ENCODE peak calls at places on chromosome 3, in nine cellular contexts. A is CD8-positive, alpha-beta memory T cell; O is naive thymus-derived CD4-positive, alpha-beta T cell; N is GM23338; C is fibroblast of lung; Y is adrenal gland; B is heart right ventricle; X is thyroid gland; J is neural progenitor cell. I is an unnamed sample.
A peak's percentile ranks its signal among the peaks of the same experiment; 100 is the strongest.

GRCh38 chr3:64908292-64908691 is 220.5 kb upstream of the ADAMTS9 start:
- DNase-seq in X (no peak), N (no peak), C (no peak), B (peak; percentile 73), A (no peak), J (no peak), O (no peak), Y (no peak), I (peak; percentile 53)

GRCh38 chr3:4520013-4520881 is 27.1 kb downstream of the ITPR1 start:
- DNase-seq in O (no peak), X (no peak), N (no peak), Y (no peak), A (no peak), J (no peak), B (no peak), C (no peak), I (no peak)

GRCh38 chr3:107561980-107562379 is 39.2 kb downstream of the BBX start:
- DNase-seq in J (no peak), N (no peak), C (peak; percentile 79), B (no peak), A (no peak), O (no peak), Y (no peak), X (no peak), I (no peak)

GRCh38 chr3:63343674-63344073 is 65.6 kb downstream of the SYNPR start:
- DNase-seq in B (peak; percentile 73), J (peak; percentile 54), O (no peak), C (peak; percentile 98), X (peak; percentile 58), N (peak; percentile 82), Y (peak; percentile 94), A (no peak), I (peak; percentile 78)

GRCh38 chr3:5798809-5799208 is 611.3 kb downstream of the EDEM1 start:
- DNase-seq in C (no peak), X (no peak), Y (no peak), J (no peak), A (no peak), B (no peak), O (no peak), N (no peak), I (no peak)

GRCh38 chr3:38227989-38228388 is 37.6 kb upstream of the SLC22A13 start:
- DNase-seq in X (no peak), A (no peak), C (peak; percentile 72), N (no peak), O (no peak), J (no peak), Y (no peak), B (no peak), I (peak; percentile 61)

GRCh38 chr3:159929181-159929893 is 59.3 kb upstream of the IL12A start:
- DNase-seq in B (peak; percentile 29), O (no peak), Y (no peak), A (no peak), X (no peak), N (peak; percentile 7), J (no peak), C (peak; percentile 85), I (peak; percentile 54)

GRCh38 chr3:127358641-127359040 is 70.8 kb upstream of the PRR20G start:
- DNase-seq in Y (no peak), N (no peak), B (no peak), J (no peak), A (no peak), C (no peak), O (no peak), X (no peak), I (no peak)

GRCh38 chr3:131801566-131801965 is 233.2 kb downstream of the CPNE4 start:
- DNase-seq in B (no peak), O (no peak), J (no peak), Y (no peak), N (no peak), X (no peak), A (no peak), C (no peak), I (no peak)

GRCh38 chr3:131806736-131807135 is 228.1 kb downstream of the CPNE4 start:
- DNase-seq in C (no peak), Y (no peak), J (no peak), B (no peak), N (no peak), X (no peak), O (no peak), A (no peak), I (no peak)

GRCh38 chr3:131804565-131805133 is 230.2 kb downstream of the CPNE4 start:
- DNase-seq in N (no peak), J (no peak), A (no peak), C (no peak), O (no peak), B (peak; percentile 77), X (no peak), Y (peak; percentile 74), I (no peak)

GRCh38 chr3:131803113-131803512 is 231.7 kb downstream of the CPNE4 start:
- DNase-seq in A (no peak), X (no peak), O (no peak), J (no peak), N (no peak), Y (no peak), C (no peak), B (no peak), I (no peak)

DNA sequence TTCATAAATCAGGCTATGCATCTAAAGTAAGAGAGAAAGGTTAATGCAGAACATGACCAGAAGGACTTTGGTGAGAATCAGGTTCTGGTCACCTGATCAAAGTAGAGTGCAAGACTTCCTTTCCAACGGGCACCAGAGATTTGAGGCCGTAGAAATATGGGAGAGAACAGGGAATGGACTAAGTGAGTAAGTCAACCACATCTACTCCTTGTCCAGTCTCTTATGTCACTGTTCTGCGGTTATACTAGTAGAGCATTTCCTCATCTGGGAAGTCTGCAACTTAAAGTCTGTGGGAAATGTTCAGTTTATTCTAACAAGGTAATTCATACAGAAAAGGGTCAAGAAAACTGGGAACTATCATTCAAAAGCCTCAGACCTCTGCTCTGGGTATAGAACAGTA is 232.8 kb downstream of the CPNE4 start:
- DNase-seq in N (no peak), A (no peak), O (no peak), X (no peak), B (no peak), Y (no peak), C (no peak), J (no peak), I (no peak)
- H3K4me1 ChIP-seq in N (peaks cover 13% of the 10 kb centered on the region), A (no peaks in the 10 kb centered on the region), O (no peaks in the 10 kb centered on the region), X (no peaks in the 10 kb centered on the region), B (no peaks in the 10 kb centered on the region), Y (no peaks in the 10 kb centered on the region), C (no peaks in the 10 kb centered on the region), J (peaks cover 2% of the 10 kb centered on the region), I (no peaks in the 10 kb centered on the region)

GRCh38 chr3:172319653-172320052 is 128.6 kb downstream of the GHSR start:
- DNase-seq in N (no peak), X (no peak), A (no peak), C (peak; percentile 40), O (no peak), B (no peak), Y (peak; percentile 60), J (no peak), I (no peak)

GRCh38 chr3:172315401-172316091 is 132.7 kb downstream of the GHSR start:
- DNase-seq in B (peak; percentile 60), J (no peak), C (peak; percentile 88), Y (peak; percentile 90), N (no peak), X (no peak), A (no peak), O (no peak), I (peak; percentile 21)

GRCh38 chr3:172316758-172317157 is 131.5 kb downstream of the GHSR start:
- DNase-seq in N (no peak), C (no peak), J (no peak), X (no peak), A (no peak), Y (no peak), B (no peak), O (no peak), I (no peak)

GRCh38 chr3:172317984-172318383 is 130.3 kb downstream of the GHSR start:
- DNase-seq in J (no peak), A (no peak), X (no peak), Y (peak; percentile 66), O (no peak), B (peak; percentile 78), C (peak; percentile 96), N (no peak), I (peak; percentile 87)

GRCh38 chr3:172317481-172317880 is 130.8 kb downstream of the GHSR start:
- DNase-seq in C (no peak), B (no peak), N (no peak), X (no peak), A (no peak), O (no peak), Y (no peak), J (no peak), I (no peak)
- H3K4me1 ChIP-seq in C (peaks cover 45% of the 10 kb centered on the region), B (peaks cover 15% of the 10 kb centered on the region), N (peaks cover 5% of the 10 kb centered on the region), X (peaks cover 13% of the 10 kb centered on the region), A (no peaks in the 10 kb centered on the region), O (no peaks in the 10 kb centered on the region), Y (peaks cover 82% of the 10 kb centered on the region), J (peaks cover 3% of the 10 kb centered on the region), I (peaks cover 21% of the 10 kb centered on the region)

DNA sequence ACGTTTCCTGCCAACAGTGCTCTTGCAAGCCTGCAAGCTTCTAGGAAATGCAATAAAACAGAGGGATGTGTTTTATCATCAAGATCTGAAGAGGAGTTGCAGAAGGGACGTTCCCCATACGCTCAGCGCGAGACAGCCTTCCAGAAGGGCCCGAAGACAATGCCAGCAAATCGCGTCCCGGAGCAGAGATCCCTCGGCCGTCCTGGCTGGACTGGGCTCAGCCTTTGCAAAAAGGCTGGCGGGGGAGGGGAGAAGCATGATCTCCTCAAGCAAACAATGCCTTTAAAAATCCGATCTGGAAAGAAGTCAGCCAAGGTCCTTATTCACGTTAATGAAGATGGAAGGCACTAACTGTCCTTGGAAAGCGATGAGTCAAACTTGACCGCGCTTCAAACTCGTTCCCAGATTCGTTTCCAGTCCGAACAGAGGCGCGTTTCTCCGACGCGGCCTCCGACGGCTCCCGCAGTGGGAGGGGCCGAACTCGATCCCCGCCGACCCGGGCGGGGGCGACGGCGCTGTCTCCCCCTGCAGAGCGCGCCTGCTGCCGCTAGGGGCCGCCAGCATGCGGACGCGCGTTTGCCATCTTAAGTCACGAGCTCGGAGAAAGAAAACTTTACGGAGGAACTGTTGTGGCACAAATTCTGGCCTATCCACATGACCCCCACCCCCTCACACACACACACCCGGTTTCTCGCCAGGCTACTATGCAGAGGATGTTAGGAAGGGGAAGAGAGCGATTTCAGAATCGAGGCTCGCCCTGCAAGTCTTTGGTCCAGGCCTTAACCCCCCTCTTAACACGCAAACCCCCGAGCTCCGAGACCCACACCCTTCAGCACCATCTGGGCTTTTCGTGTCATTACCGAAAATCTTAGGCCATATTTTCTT is 5.5 kb downstream of the BCL6 start:
- DNase-seq in A (peak; percentile 77), J (peak; percentile 89), X (peak; percentile 79), B (peak; percentile 82), O (peak; percentile 75), Y (peak; percentile 94), C (peak; percentile 95), N (peak; percentile 83), I (peak; percentile 72)
- H3K4me1 ChIP-seq in A (peaks cover 30% of the 10 kb centered on the region), J (peaks cover 9% of the 10 kb centered on the region), X (peaks cover 32% of the 10 kb centered on the region), B (peaks cover 15% of the 10 kb centered on the region), O (peaks cover 23% of the 10 kb centered on the region), Y (peaks cover 41% of the 10 kb centered on the region), C (peaks cover 27% of the 10 kb centered on the region), N (peaks cover 28% of the 10 kb centered on the region), I (peaks cover 13% of the 10 kb centered on the region)

GRCh38 chr3:49413338-49413734 is 1.1 kb downstream of the TCTA start:
- DNase-seq in N (no peak), J (no peak), A (no peak), O (no peak), X (no peak), B (no peak), Y (no peak), C (no peak), I (no peak)

GRCh38 chr3:49414753-49415152 is 2.5 kb downstream of the TCTA start:
- DNase-seq in J (no peak), O (no peak), X (no peak), Y (no peak), N (no peak), C (no peak), A (no peak), B (no peak), I (no peak)

GRCh38 chr3:49415931-49416601 is 3.8 kb downstream of the TCTA start:
- DNase-seq in Y (no peak), O (peak; percentile 59), A (peak; percentile 58), N (no peak), X (no peak), B (no peak), J (no peak), C (no peak), I (no peak)

GRCh38 chr3:49417516-49418120 is 4.7 kb downstream of the AMT start:
- DNase-seq in O (no peak), C (no peak), Y (no peak), B (no peak), N (peak; percentile 27), A (no peak), J (no peak), X (no peak), I (no peak)

GRCh38 chr3:49416867-49417266 is 4.6 kb downstream of the TCTA start:
- DNase-seq in X (no peak), C (no peak), B (no peak), Y (no peak), O (no peak), A (no peak), J (no peak), N (no peak), I (no peak)
- H3K4me1 ChIP-seq in X (peaks cover 24% of the 10 kb centered on the region), C (peaks cover 16% of the 10 kb centered on the region), B (peaks cover 11% of the 10 kb centered on the region), Y (peaks cover 25% of the 10 kb centered on the region), O (peaks cover 54% of the 10 kb centered on the region), A (peaks cover 51% of the 10 kb centered on the region), J (peaks cover 4% of the 10 kb centered on the region), N (peaks cover 7% of the 10 kb centered on the region), I (peaks cover 5% of the 10 kb centered on the region)

I was measured in foreskin keratinocyte.